ENCODE peak calls at places on chromosomes 7 and 10, in six cellular contexts. Q is activated gamma-delta T cell treated with Interleukin-2 at 50 U/mL for 16 hours, Y is COR-L47, C is DMS79 treated with DMSO at 0.1 percent for 48 hours, A is nephron progenitor cell, G is ELR. N is an unnamed sample.

GRCh38 chr7:1689356-1689755 is 19.3 kb downstream of the ELFN1 start:
- DNase-seq in Q (no peak), Y (no peak), C (peak), A (no peak), G (no peak), N (no peak)

GRCh38 chr10:130477360-130477759 is 341.2 kb downstream of the GLRX3 start:
- DNase-seq in Q (no peak), Y (no peak), C (no peak), A (no peak), G (no peak), N (no peak)

GRCh38 chr10:59337254-59337653 is 25.1 kb downstream of the FAM13C start:
- DNase-seq in Q (no peak), Y (peak), C (peak), A (no peak), G (no peak), N (peak)

GRCh38 chr10:68897336-68897741 is 3.8 kb upstream of the DDX50 start:
- DNase-seq in Q (peak), Y (peak), C (peak), A (peak), G (peak), N (no peak)

GRCh38 chr10:54372164-54372563 is 428.9 kb downstream of the PCDH15 start:
- DNase-seq in Q (no peak), Y (no peak), C (no peak), A (no peak), G (no peak), N (peak)

GRCh38 chr7:115352375-115352774 is 430.5 kb downstream of the MDFIC start:
- DNase-seq in Q (no peak), Y (no peak), C (no peak), A (no peak), G (peak), N (no peak)

GRCh38 chr10:27558612-27559020 is 54.5 kb downstream of the RAB18 start:
- DNase-seq in Q (peak), Y (no peak), C (no peak), A (peak), G (peak), N (no peak)

GRCh38 chr10:12628964-12629766 is 279.8 kb downstream of the CAMK1D start:
- DNase-seq in Q (no peak), Y (peak), C (peak), A (no peak), G (no peak), N (peak)

GRCh38 chr7:47882635-47883034 is 65.6 kb downstream of the PKD1L1 start:
- DNase-seq in Q (no peak), Y (no peak), C (no peak), A (no peak), G (no peak), N (no peak)

GRCh38 chr10:78286186-78286585 is 252.5 kb downstream of the RPS24 start:
- DNase-seq in Q (no peak), Y (no peak), C (no peak), A (peak), G (peak), N (peak)

GRCh38 chr7:141567465-141567864 is 16.3 kb downstream of the AGK start:
- DNase-seq in Q (no peak), Y (no peak), C (no peak), A (no peak), G (no peak), N (no peak)

GRCh38 chr10:70255329-70256299 is 22.4 kb upstream of the PPA1 start:
- DNase-seq in Q (no peak), Y (no peak), C (peak), A (no peak), G (no peak), N (no peak)

GRCh38 chr7:18357691-18358090 is 137.9 kb upstream of the HDAC9 start:
- DNase-seq in Q (no peak), Y (no peak), C (no peak), A (no peak), G (peak), N (no peak)

GRCh38 chr10:78328592-78329404 is 295.1 kb downstream of the RPS24 start:
- DNase-seq in Q (no peak), Y (no peak), C (no peak), A (no peak), G (no peak), N (no peak)

GRCh38 chr7:81244213-81244612 is 325.4 kb upstream of the SEMA3C start:
- DNase-seq in Q (no peak), Y (no peak), C (no peak), A (no peak), G (peak), N (no peak)

GRCh38 chr7:50497068-50497642 is 47.0 kb upstream of the FIGNL1 start:
- DNase-seq in Q (no peak), Y (no peak), C (no peak), A (no peak), G (peak), N (no peak)

GRCh38 chr7:44259547-44260457 is 59.0 kb downstream of the YKT6 start:
- DNase-seq in Q (no peak), Y (no peak), C (no peak), A (no peak), G (peak), N (no peak)

GRCh38 chr10:74223755-74224530 is 72.9 kb downstream of the ADK start:
- DNase-seq in Q (no peak), Y (no peak), C (no peak), A (no peak), G (peak), N (no peak)

GRCh38 chr10:11160982-11161554 is 143.4 kb downstream of the CELF2 start:
- DNase-seq in Q (no peak), Y (no peak), C (no peak), A (no peak), G (no peak), N (no peak)

GRCh38 chr7:107998660-107999480 is 4.1 kb downstream of the LAMB1 start:
- DNase-seq in Q (no peak), Y (no peak), C (no peak), A (no peak), G (peak), N (no peak)

GRCh38 chr7:66296555-66296954 is 91.4 kb downstream of the TPST1 start:
- DNase-seq in Q (no peak), Y (no peak), C (no peak), A (no peak), G (no peak), N (no peak)

GRCh38 chr7:3888096-3888495 is 587.0 kb downstream of the SDK1 start:
- DNase-seq in Q (no peak), Y (no peak), C (no peak), A (no peak), G (no peak), N (no peak)

N was measured in NCI-H774.